ENCODE peak calls at places on chromosomes 3 and 15, in six cellular contexts. W is IMR-90, L is Karpas-422, R is GM12878, F is MM.1S, Z is AG04450. D is an unnamed sample.

GRCh38 chr3:89925976-89926375 is 818.6 kb downstream of the EPHA3 start:
- DNase-seq in W (no peak), L (no peak), R (no peak), F (no peak), Z (no peak), D (no peak)

GRCh38 chr3:13215940-13216546 is 142.8 kb upstream of the IQSEC1 start:
- DNase-seq in W (peak; percentile 53), L (no peak), R (no peak), F (no peak), Z (no peak), D (no peak)

GRCh38 chr15:41996376-41996775 is 24.0 kb upstream of the EHD4 start:
- DNase-seq in W (no peak), L (no peak), R (no peak), F (no peak), Z (no peak), D (no peak)

GRCh38 chr3:40341671-40342070 is 32.2 kb downstream of the EIF1B start:
- DNase-seq in W (no peak), L (no peak), R (no peak), F (no peak), Z (no peak), D (no peak)

GRCh38 chr3:23675010-23675409 is 130.7 kb upstream of the UBE2E1 start:
- DNase-seq in W (no peak), L (no peak), R (no peak), F (no peak), Z (no peak), D (no peak)

GRCh38 chr3:196159952-196160804 is 51.0 kb downstream of the ZDHHC19 start:
- DNase-seq in W (peak; percentile 93), L (peak; percentile 49), R (peak; percentile 72), F (peak; percentile 71), Z (no peak), D (no peak)

GRCh38 chr3:10464068-10464434 is 41.3 kb downstream of the ATP2B2 start:
- DNase-seq in W (no peak), L (peak; percentile 81), R (no peak), F (no peak), Z (no peak), D (no peak)

GRCh38 chr3:122101646-122102045 is 46.5 kb downstream of the CD86 start:
- DNase-seq in W (peak; percentile 66), L (peak; percentile 90), R (peak; percentile 92), F (peak; percentile 80), Z (peak; percentile 24), D (peak; percentile 38)

GRCh38 chr3:120093119-120093922 is 926 bp downstream of the GSK3B start:
- DNase-seq in W (peak; percentile 85), L (peak; percentile 72), R (no peak), F (no peak), Z (peak; percentile 64), D (peak; percentile 14)

GRCh38 chr3:14222900-14223594 is 44.4 kb downstream of the LSM3 start:
- DNase-seq in W (no peak), L (no peak), R (peak; percentile 17), F (no peak), Z (no peak), D (no peak)

GRCh38 chr15:71096676-71097075 is 18.6 kb upstream of the THSD4 start:
- DNase-seq in W (peak; percentile 46), L (no peak), R (no peak), F (no peak), Z (no peak), D (peak; percentile 72)

GRCh38 chr15:78233496-78233895 is 869 bp downstream of the ACSBG1 start:
- DNase-seq in W (no peak), L (no peak), R (no peak), F (no peak), Z (no peak), D (no peak)

GRCh38 chr3:133038089-133038730 is at the start of gene TMEM108:
- DNase-seq in W (peak; percentile 58), L (no peak), R (no peak), F (peak; percentile 79), Z (peak; percentile 30), D (peak; percentile 65)

GRCh38 chr3:72223116-72223515 is 438.2 kb upstream of the PROK2 start:
- DNase-seq in W (no peak), L (no peak), R (no peak), F (no peak), Z (no peak), D (no peak)

GRCh38 chr3:55481918-55482495 is 5.1 kb downstream of the WNT5A start:
- DNase-seq in W (peak; percentile 73), L (no peak), R (no peak), F (no peak), Z (no peak), D (no peak)

GRCh38 chr3:194404365-194405140 is 5.5 kb upstream of the GP5 start:
- DNase-seq in W (peak; percentile 58), L (peak; percentile 83), R (no peak), F (peak; percentile 59), Z (no peak), D (peak; percentile 61)
- H3K27ac ChIP-seq in W (no peak overlapping the region), L (no peak overlapping the region), R (no peak overlapping the region), F (no peak overlapping the region), Z (no peak overlapping the region), D (no peak overlapping the region)

GRCh38 chr3:125055165-125055912 is 458 bp downstream of the HEG1 start:
- DNase-seq in W (peak; percentile 20), L (peak; percentile 66), R (no peak), F (no peak), Z (no peak), D (no peak)
- H3K27ac ChIP-seq in W (peak overlapping the region; percentile 94), L (peak overlapping the region; percentile 88), R (peak overlapping the region; percentile 81), F (no peak overlapping the region), Z (peak overlapping the region; percentile 71), D (peak overlapping the region; percentile 77)

GRCh38 chr15:91950631-91951384 is 97.3 kb downstream of the SLCO3A1 start:
- DNase-seq in W (peak; percentile 49), L (no peak), R (no peak), F (peak; percentile 31), Z (no peak), D (no peak)

GRCh38 chr15:91949361-91949760 is 95.9 kb downstream of the SLCO3A1 start:
- DNase-seq in W (no peak), L (no peak), R (no peak), F (no peak), Z (no peak), D (no peak)

GRCh38 chr15:91952216-91952615 is 98.7 kb downstream of the SLCO3A1 start:
- DNase-seq in W (no peak), L (no peak), R (no peak), F (peak; percentile 86), Z (no peak), D (no peak)

GRCh38 chr15:91948001-91948608 is 94.6 kb downstream of the SLCO3A1 start:
- DNase-seq in W (peak; percentile 73), L (no peak), R (no peak), F (no peak), Z (peak; percentile 29), D (peak; percentile 42)

DNA sequence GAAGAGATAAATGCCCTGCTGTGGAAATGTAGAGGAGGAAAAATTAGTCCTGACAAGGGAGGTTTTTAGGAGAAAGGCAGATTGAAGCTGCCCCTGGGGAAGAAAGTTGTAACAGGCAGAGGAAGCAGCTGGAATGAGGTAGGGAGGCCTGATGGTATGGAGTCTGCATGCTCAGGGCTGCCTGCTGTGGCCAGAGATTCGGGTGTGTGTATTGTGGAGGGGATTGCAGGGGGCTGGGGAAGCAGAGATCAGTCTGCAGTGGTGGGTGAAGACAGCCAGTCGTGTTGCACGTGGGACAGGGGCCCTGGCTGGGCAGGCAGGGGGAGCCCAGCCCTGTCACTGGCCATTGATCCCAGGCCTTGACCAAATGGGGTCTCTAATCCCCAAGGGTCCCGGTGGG is 96.5 kb downstream of the SLCO3A1 start:
- DNase-seq in W (no peak), L (no peak), R (no peak), F (no peak), Z (no peak), D (no peak)
- H3K27ac ChIP-seq in W (peak overlapping the region; percentile 52), L (no peak overlapping the region), R (no peak overlapping the region), F (no peak overlapping the region), Z (no peak overlapping the region), D (no peak overlapping the region)

DNA sequence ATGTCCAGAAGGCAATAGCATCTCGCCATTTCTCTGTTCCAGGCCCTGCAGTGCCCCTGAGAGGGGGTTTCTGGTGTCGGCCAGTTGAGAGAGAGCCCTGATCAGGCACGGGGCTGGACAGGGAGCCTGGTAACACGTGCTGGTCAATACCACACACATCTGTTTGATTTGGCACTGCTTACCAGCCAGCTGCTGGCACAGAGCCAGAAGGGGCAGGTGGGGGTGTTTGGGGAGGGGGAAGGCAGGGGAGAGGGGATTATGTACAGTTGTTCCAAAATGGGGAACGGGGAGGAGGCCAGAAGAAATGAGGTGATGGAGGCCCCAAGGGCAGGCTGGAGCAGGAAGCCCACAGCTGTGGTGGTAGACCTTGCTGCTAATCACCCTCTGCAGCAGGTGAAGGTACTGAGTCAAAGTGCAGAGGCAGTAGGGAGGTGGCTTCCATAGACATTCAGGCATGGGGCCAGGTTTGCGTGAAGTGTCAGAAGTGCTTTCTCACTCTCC is 153.5 kb upstream of the LPP start:
- DNase-seq in W (no peak), L (peak; percentile 67), R (no peak), F (no peak), Z (no peak), D (no peak)
- H3K27ac ChIP-seq in W (no peak overlapping the region), L (peak overlapping the region; percentile 91), R (no peak overlapping the region), F (no peak overlapping the region), Z (no peak overlapping the region), D (no peak overlapping the region)

DNA sequence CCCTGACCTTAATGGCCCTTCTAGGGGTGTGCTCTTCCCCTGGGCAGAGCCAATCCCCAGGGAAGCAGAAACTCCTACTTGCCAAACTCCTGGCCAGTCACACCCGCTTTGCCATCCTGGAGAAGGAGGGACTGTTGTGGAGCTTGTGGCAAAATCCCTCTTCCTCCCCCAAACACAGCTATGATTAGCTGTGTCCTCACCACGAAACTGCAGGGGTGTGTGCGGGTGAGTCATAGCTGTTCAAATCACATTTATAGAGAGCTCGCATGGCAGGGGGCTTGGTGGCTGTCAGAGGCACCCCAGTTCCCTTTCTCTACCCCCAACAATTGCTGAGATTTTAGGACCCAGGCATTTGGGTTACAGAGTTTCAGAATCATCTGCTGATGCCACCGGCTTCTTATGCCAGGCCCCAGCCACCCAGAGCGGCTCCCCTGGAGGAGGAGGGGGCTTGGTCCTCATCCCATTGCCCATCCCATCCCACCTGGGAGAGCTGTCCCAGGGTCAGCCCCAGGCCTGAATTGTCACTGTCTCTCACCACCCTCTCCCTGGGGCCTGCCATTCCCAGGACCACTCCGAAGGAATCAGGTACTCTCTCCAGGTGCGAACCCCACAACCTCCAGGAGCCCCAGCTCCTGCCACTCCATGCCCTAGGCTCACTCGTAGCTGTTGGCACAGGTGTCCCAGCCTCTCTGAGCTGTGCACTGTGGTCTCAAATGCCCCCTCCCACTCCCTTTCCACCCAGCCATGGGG is 28.8 kb upstream of the MAGEF1 start:
- DNase-seq in W (peak; percentile 69), L (no peak), R (no peak), F (no peak), Z (no peak), D (peak; percentile 43)
- H3K27ac ChIP-seq in W (no peak overlapping the region), L (no peak overlapping the region), R (no peak overlapping the region), F (no peak overlapping the region), Z (peak overlapping the region; percentile 31), D (peak overlapping the region; percentile 58)

GRCh38 chr15:62625421-62626033 is 417.0 kb upstream of the TPM1 start:
- DNase-seq in W (peak; percentile 32), L (no peak), R (no peak), F (no peak), Z (peak; percentile 29), D (no peak)
- H3K27ac ChIP-seq in W (no peak overlapping the region), L (no peak overlapping the region), R (no peak overlapping the region), F (no peak overlapping the region), Z (peak overlapping the region; percentile 53), D (no peak overlapping the region)